ENCODE peak calls at places on chromosomes 6 and 20, in five cellular contexts. G is thoracic aorta, M is spleen, I is heart left ventricle, F is neural progenitor cell. V is an unnamed sample.
A peak's percentile ranks its signal among the peaks of the same experiment; 100 is the strongest.

GRCh38 chr6:31336872-31337496 is 20.0 kb downstream of the HLA-B start:
- DNase-seq in G (no peak), M (no peak), I (no peak), F (no peak), V (no peak)

GRCh38 chr6:122491915-122492537 is 20.4 kb upstream of the SERINC1 start:
- DNase-seq in G (peak; percentile 16), M (peak; percentile 79), I (peak; percentile 63), F (peak; percentile 13), V (peak; percentile 54)

GRCh38 chr6:163661271-163661671 is 246.8 kb downstream of the QKI start:
- DNase-seq in G (no peak), M (no peak), I (no peak), F (no peak), V (no peak)

GRCh38 chr6:73722318-73723060 is 26.5 kb downstream of the CD109 start:
- DNase-seq in G (no peak), M (no peak), I (peak; percentile 59), F (no peak), V (no peak)

GRCh38 chr6:33974471-33974870 is 170.7 kb upstream of the MLN start:
- DNase-seq in G (no peak), M (peak; percentile 29), I (no peak), F (no peak), V (peak; percentile 3)

GRCh38 chr6:50952092-50952932 is 133.6 kb downstream of the TFAP2B start:
- DNase-seq in G (no peak), M (no peak), I (no peak), F (peak; percentile 16), V (no peak)

GRCh38 chr20:4014031-4014474 is 1.3 kb downstream of the RNF24 start:
- DNase-seq in G (no peak), M (no peak), I (no peak), F (peak; percentile 55), V (peak; percentile 28)

GRCh38 chr20:21436186-21436585 is 38.9 kb upstream of the NKX2-4 start:
- DNase-seq in G (no peak), M (no peak), I (no peak), F (no peak), V (no peak)

GRCh38 chr6:16337280-16337975 is 99.0 kb downstream of the GMPR start:
- DNase-seq in G (peak; percentile 78), M (peak; percentile 83), I (peak; percentile 96), F (no peak), V (peak; percentile 96)

GRCh38 chr6:2791124-2792050 is 26.2 kb downstream of the WRNIP1 start:
- DNase-seq in G (no peak), M (no peak), I (peak; percentile 68), F (peak; percentile 75), V (peak; percentile 62)

GRCh38 chr20:37350655-37351574 is 5.0 kb downstream of the SRC start:
- DNase-seq in G (no peak), M (peak; percentile 40), I (no peak), F (no peak), V (no peak)

GRCh38 chr6:158772172-158772571 is 47.0 kb downstream of the EZR start:
- DNase-seq in G (no peak), M (no peak), I (no peak), F (no peak), V (no peak)

GRCh38 chr20:15706719-15707118 is 866.5 kb downstream of the KIF16B start:
- DNase-seq in G (no peak), M (no peak), I (no peak), F (no peak), V (no peak)

GRCh38 chr20:53328956-53329355 is 264.7 kb downstream of the ZNF217 start:
- DNase-seq in G (no peak), M (no peak), I (no peak), F (no peak), V (no peak)

GRCh38 chr6:130994319-130995097 is 68.5 kb downstream of the EPB41L2 start:
- DNase-seq in G (no peak), M (no peak), I (no peak), F (no peak), V (no peak)

GRCh38 chr20:39874049-39874893 is 814.8 kb downstream of the MAFB start:
- DNase-seq in G (peak; percentile 16), M (peak; percentile 80), I (peak; percentile 79), F (peak; percentile 94), V (peak; percentile 53)

GRCh38 chr6:144582939-144583613 is 297.9 kb downstream of the UTRN start:
- DNase-seq in G (no peak), M (peak; percentile 89), I (peak; percentile 36), F (peak; percentile 27), V (peak; percentile 22)

GRCh38 chr6:107679457-107679856 is 144.7 kb downstream of the SCML4 start:
- DNase-seq in G (no peak), M (no peak), I (peak; percentile 69), F (no peak), V (peak; percentile 75)

GRCh38 chr6:152458648-152459047 is 178.5 kb downstream of the SYNE1 start:
- DNase-seq in G (no peak), M (no peak), I (no peak), F (no peak), V (no peak)

GRCh38 chr20:17682889-17683198 is 802 bp upstream of the RRBP1 start:
- DNase-seq in G (no peak), M (no peak), I (no peak), F (no peak), V (no peak)

GRCh38 chr20:17680836-17681740 is 954 bp downstream of the RRBP1 start:
- DNase-seq in G (peak; percentile 46), M (peak; percentile 98), I (peak; percentile 89), F (peak; percentile 91), V (peak; percentile 84)

GRCh38 chr20:17680128-17680835 is 1.8 kb downstream of the RRBP1 start:
- DNase-seq in G (no peak), M (peak; percentile 87), I (peak; percentile 63), F (peak; percentile 35), V (peak; percentile 63)

GRCh38 chr20:17682103-17682888 is at the start of gene RRBP1:
- DNase-seq in G (peak; percentile 94), M (peak; percentile 99), I (peak; percentile 99), F (peak; percentile 99), V (peak; percentile 98)

GRCh38 chr20:17681741-17682102 is 320 bp downstream of the RRBP1 start:
- DNase-seq in G (no peak), M (no peak), I (no peak), F (no peak), V (no peak)
- H3K4me3 ChIP-seq in G (peak overlapping the region; percentile 77), M (peak overlapping the region; percentile 93), I (peak overlapping the region; percentile 71), F (peak overlapping the region; percentile 72), V (peak overlapping the region; percentile 57)

DNA sequence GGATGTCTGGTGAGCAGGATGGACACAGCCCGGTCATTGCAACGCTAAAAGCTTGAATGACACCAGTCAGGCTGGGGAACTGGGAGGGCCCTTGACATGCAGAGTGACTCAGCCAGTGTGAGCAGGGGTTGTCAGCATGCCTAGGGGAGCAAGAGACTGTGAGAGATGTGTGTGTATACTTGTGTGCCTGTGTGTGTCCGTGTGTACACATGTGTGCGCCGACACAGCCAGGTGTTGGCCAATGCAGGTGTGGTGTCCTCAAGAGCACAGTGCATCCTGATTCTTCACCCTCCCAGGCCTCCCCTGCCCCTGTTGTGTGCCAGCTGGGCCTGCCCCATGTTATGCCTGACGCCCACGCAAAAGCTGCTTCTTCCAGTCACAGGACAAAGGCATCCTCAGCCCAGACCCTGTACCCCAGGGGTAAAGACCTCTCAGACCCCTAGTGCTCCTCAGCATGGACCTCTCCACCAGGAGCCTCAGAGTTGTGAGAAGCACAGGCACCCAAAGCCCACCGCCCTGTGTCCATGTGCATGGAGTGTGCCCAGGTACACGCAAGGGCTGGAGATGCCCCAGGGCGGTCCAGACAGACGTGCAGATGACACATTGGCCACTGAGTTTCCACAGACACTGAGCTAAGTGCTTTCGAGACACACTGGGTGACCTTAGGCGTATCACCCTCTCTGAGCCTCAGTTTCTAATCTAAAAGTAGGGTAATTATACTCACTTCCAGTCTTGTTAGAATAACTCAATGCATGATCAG is 16.6 kb downstream of the NRSN2 start:
- DNase-seq in G (no peak), M (no peak), I (no peak), F (no peak), V (no peak)
- H3K4me1 ChIP-seq in G (no peaks in the 10 kb centered on the region), M (no peaks in the 10 kb centered on the region), I (no peaks in the 10 kb centered on the region), F (no peaks in the 10 kb centered on the region), V (no peaks in the 10 kb centered on the region)

GRCh38 chr6:145891126-145891525 is 73.0 kb downstream of the SHPRH start:
- DNase-seq in G (no peak), M (no peak), I (no peak), F (no peak), V (no peak)

GRCh38 chr6:145886228-145886956 is 71.8 kb upstream of the FBXO30 start:
- DNase-seq in G (no peak), M (no peak), I (no peak), F (no peak), V (no peak)

GRCh38 chr6:145891565-145891964 is 72.6 kb downstream of the SHPRH start:
- DNase-seq in G (no peak), M (no peak), I (no peak), F (no peak), V (no peak)

GRCh38 chr6:145890422-145890821 is 73.7 kb downstream of the SHPRH start:
- DNase-seq in G (no peak), M (no peak), I (no peak), F (no peak), V (no peak)

GRCh38 chr6:145887969-145888368 is 73.4 kb upstream of the FBXO30 start:
- DNase-seq in G (no peak), M (no peak), I (peak; percentile 23), F (no peak), V (no peak)
- TF ChIP-seq CTCF in G (peak; percentile 49), M (no peak), I (peak; percentile 50), F (peak; percentile 58), V (no peak)

GRCh38 chr20:64086801-64087200 is 2.6 kb upstream of the LKAAEAR1 start:
- DNase-seq in G (no peak), M (no peak), I (no peak), F (no peak), V (no peak)

GRCh38 chr20:64082821-64083379 is 1.3 kb downstream of the LKAAEAR1 start:
- DNase-seq in G (no peak), M (no peak), I (no peak), F (no peak), V (no peak)

GRCh38 chr20:64082126-64082638 is 2.0 kb downstream of the LKAAEAR1 start:
- DNase-seq in G (no peak), M (no peak), I (no peak), F (peak; percentile 56), V (no peak)

GRCh38 chr20:64083380-64084208 is 604 bp downstream of the LKAAEAR1 start:
- DNase-seq in G (no peak), M (peak; percentile 97), I (peak; percentile 78), F (peak; percentile 94), V (no peak)

DNA sequence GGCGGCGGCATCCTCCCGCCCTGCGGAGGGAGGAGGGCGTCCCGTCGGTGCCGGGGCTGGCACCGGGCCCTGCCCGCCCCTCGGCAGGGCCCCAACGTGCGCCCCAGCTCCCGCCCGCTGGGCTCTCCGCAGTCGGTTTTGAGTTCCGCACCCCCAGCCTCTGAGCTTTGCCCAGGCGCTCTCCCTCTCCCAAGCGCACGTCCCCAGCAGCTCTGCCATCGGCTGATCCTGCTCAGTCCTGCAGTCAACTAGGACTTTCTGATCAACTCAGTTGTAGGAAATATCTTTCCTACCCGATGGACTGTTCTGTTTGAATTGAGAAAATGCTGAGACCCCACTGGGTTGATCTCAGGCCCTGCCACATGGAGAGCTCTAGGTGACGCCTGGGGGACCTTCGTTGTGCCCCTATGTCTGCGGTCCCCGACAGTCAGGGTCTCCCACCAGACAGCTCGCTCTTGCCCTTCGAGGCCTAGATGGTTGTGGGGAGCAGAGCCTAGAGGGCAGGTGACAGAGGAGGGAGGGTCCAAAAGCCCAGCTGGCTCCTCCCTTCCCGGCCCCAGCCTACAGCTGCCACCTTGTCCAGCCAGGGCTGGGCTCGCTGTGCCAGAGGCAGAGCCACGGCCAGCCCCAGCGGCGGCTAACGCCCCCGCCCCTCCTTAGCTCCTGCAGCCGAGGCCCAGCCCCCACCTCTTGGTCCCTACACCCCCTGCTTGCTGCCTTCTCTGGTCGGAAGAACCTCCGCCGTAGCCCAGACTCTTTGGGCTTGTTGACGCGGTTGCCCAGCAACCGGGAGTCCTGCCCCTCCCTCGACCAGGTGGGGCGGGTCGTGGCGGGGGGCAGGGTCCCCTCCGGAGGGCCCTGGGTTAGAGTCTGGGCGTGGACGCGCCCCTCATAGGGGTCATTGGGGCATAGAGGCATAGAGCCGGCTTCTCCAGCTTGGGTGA is at the start of gene LKAAEAR1:
- DNase-seq in G (no peak), M (no peak), I (no peak), F (peak; percentile 59), V (no peak)
- H3K4me3 ChIP-seq in G (peak within 1 kb of the TSS; percentile 75), M (peak within 1 kb of the TSS; percentile 54), I (peak within 1 kb of the TSS; percentile 51), F (peak within 1 kb of the TSS; percentile 61), V (no peak within 1 kb of the TSS)

V was measured in uterus.